ENCODE peak calls at places on chromosomes 7 and 10, in six cellular contexts. F is sigmoid colon; M is fibroblast of lung; Q is CD8-positive, alpha-beta memory T cell; K is tibial artery; B is SK-N-SH. X is an unnamed sample.

GRCh38 chr10:119309423-119309770 is 102.0 kb downstream of the GRK5 start:
- DNase-seq in M (no peak), K (no peak), Q (no peak), F (no peak), B (no peak), X (no peak)

GRCh38 chr10:126421745-126422144 is 33.5 kb upstream of the ADAM12 start:
- DNase-seq in M (peak), K (no peak), B (no peak), Q (no peak), F (no peak), X (no peak)

GRCh38 chr10:123303581-123303980 is 149.4 kb downstream of the BUB3 start:
- DNase-seq in B (no peak), Q (no peak), M (no peak), K (no peak), F (no peak), X (no peak)

GRCh38 chr7:11120675-11121220 is 147.1 kb downstream of the PHF14 start:
- DNase-seq in K (no peak), Q (no peak), B (no peak), M (no peak), F (no peak), X (no peak)

GRCh38 chr10:79241990-79242619 is 105.2 kb upstream of the PPIF start:
- DNase-seq in F (peak), Q (peak), B (peak), K (peak), M (peak), X (no peak)

GRCh38 chr10:22630229-22631174 is 83.9 kb downstream of the PIP4K2A start:
- DNase-seq in M (peak), K (no peak), B (no peak), F (no peak), Q (peak), X (no peak)

GRCh38 chr7:144709066-144709465 is 126.8 kb downstream of the TPK1 start:
- DNase-seq in Q (no peak), K (no peak), B (no peak), M (no peak), F (no peak), X (no peak)

GRCh38 chr7:47336178-47337020 is 245.5 kb downstream of the TNS3 start:
- DNase-seq in M (peak), F (peak), K (peak), Q (no peak), B (no peak), X (peak)

GRCh38 chr10:23351914-23352313 is 7.3 kb upstream of the C10orf67 start:
- DNase-seq in Q (no peak), M (peak), F (no peak), K (no peak), B (no peak), X (no peak)

GRCh38 chr10:44382131-44382858 is 2.6 kb downstream of the CXCL12 start:
- DNase-seq in F (peak), K (peak), B (no peak), M (no peak), Q (no peak), X (peak)

GRCh38 chr7:2785071-2785500 is 59.0 kb downstream of the GNA12 start:
- DNase-seq in M (peak), K (no peak), Q (no peak), B (no peak), F (no peak), X (no peak)

GRCh38 chr7:158272509-158273137 is 315.0 kb downstream of the PTPRN2 start:
- DNase-seq in F (peak), M (no peak), B (peak), K (peak), Q (no peak), X (peak)

GRCh38 chr7:151008511-151009323 is 15.6 kb downstream of the ATG9B start:
- DNase-seq in M (peak), F (no peak), Q (peak), K (no peak), B (peak), X (no peak)

GRCh38 chr7:156334636-156335035 is 305.9 kb upstream of the RNF32 start:
- DNase-seq in B (no peak), K (no peak), M (no peak), F (no peak), Q (no peak), X (no peak)

GRCh38 chr7:84328571-84328970 is 134.0 kb upstream of the SEMA3A start:
- DNase-seq in B (no peak), F (no peak), Q (no peak), M (peak), K (no peak), X (no peak)

GRCh38 chr7:151425670-151426075 is 14.3 kb downstream of the CRYGN start:
- DNase-seq in F (no peak), Q (no peak), M (peak), B (no peak), K (peak), X (no peak)

GRCh38 chr10:110074986-110075664 is 67.3 kb downstream of the ADD3 start:
- DNase-seq in F (no peak), K (no peak), Q (no peak), M (peak), B (no peak), X (no peak)

GRCh38 chr7:11212080-11212711 is 238.5 kb downstream of the PHF14 start:
- DNase-seq in B (peak), Q (peak), M (peak), K (no peak), F (peak), X (no peak)

GRCh38 chr10:2920638-2921037 is 146.7 kb upstream of the PFKP start:
- DNase-seq in F (no peak), Q (no peak), M (no peak), B (no peak), K (no peak), X (no peak)

GRCh38 chr7:149559711-149560110 is 62.1 kb upstream of the ZNF746 start:
- DNase-seq in M (peak), B (no peak), Q (no peak), K (no peak), F (no peak), X (no peak)

GRCh38 chr7:157046681-157047080 is 36.2 kb upstream of the MNX1 start:
- DNase-seq in M (no peak), K (no peak), B (no peak), Q (no peak), F (no peak), X (no peak)

GRCh38 chr10:20100157-20100556 is 283.9 kb downstream of the PLXDC2 start:
- DNase-seq in K (no peak), M (peak), F (no peak), Q (no peak), B (peak), X (no peak)

DNA sequence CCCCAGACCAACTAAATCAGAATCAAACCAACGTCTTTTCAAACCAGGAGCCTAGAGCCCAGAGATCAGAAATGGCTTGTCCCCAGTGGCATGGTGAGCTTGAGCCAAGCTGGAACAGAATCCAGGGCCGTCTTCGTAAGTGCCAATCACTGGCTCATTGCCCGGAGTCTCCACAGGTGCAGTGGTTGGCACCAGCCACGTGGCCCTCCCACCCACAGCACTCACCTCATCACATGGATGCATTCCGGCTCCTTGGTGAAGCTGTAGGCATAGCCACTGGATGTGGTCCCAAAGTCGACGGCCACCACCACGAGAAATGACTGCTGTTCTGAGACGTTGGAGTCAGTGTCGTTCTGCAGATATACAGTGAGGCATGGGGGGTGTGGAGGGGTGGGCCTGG is 37.4 kb downstream of the HSPA12A start:
- DNase-seq in F (no peak), K (peak), Q (no peak), B (no peak), M (no peak), X (no peak)
- H3K27ac ChIP-seq in F (no peak), K (no peak), Q (no peak), B (no peak), M (no peak), X (no peak)

DNA sequence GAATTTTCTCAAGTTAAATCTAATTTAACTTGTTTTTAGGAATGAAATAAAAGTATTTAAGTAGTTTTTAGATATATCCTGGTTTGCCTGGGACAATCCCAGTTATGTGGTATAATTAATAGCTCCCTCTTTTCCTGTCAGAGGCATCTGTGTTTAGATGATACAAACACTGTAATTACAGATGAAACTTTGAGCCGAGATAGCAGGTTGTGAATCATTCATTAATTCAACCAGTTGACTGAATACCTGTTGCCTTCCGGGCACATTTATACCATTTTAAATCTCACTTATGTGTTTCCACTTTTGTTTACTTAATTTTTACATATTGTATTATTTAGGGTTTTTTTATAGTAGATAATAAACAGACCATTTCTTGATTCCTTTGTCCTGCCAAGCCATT is 82.1 kb upstream of the GATA3 start:
- DNase-seq in Q (no peak), K (no peak), F (no peak), M (no peak), B (no peak), X (no peak)
- H3K4me3 ChIP-seq in Q (no peak), K (no peak), F (no peak), M (no peak), B (no peak), X (no peak)

DNA sequence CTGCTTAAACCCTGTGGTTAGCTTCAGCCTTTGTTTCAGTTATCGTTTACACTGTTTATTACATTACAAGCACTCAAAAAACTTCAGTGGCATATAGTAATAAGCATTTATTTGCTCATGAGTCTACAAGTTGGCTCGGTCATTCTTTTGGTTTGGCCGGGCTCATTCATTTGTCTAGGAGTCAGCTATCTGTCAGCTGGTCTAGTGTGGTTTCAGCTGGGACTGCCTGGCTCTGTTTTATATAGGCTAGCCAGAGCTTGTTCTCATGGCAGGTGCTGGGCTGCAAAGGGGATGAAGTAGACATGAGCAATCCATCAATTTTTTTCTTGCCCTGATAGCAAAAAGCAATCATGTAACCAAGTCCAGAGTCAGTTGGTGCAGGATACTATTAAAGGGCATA is 103.6 kb downstream of the MKLN1 start:
- DNase-seq in Q (no peak), F (no peak), M (peak), K (no peak), B (no peak), X (peak)
- H3K27ac ChIP-seq in Q (no peak), F (no peak), M (no peak), K (no peak), B (no peak), X (no peak)

GRCh38 chr7:138773176-138773575 is 24.6 kb upstream of the TMEM213 start:
- DNase-seq in Q (no peak), K (no peak), F (no peak), M (no peak), B (no peak), X (no peak)
- H3K4me3 ChIP-seq in Q (no peak), K (no peak), F (no peak), M (no peak), B (no peak), X (no peak)

GRCh38 chr10:24456319-24456718 is 247.4 kb downstream of the KIAA1217 start:
- DNase-seq in B (no peak), M (peak), K (no peak), Q (no peak), F (no peak), X (no peak)
- H3K27ac ChIP-seq in B (peak), M (no peak), K (no peak), Q (no peak), F (peak), X (peak)

DNA sequence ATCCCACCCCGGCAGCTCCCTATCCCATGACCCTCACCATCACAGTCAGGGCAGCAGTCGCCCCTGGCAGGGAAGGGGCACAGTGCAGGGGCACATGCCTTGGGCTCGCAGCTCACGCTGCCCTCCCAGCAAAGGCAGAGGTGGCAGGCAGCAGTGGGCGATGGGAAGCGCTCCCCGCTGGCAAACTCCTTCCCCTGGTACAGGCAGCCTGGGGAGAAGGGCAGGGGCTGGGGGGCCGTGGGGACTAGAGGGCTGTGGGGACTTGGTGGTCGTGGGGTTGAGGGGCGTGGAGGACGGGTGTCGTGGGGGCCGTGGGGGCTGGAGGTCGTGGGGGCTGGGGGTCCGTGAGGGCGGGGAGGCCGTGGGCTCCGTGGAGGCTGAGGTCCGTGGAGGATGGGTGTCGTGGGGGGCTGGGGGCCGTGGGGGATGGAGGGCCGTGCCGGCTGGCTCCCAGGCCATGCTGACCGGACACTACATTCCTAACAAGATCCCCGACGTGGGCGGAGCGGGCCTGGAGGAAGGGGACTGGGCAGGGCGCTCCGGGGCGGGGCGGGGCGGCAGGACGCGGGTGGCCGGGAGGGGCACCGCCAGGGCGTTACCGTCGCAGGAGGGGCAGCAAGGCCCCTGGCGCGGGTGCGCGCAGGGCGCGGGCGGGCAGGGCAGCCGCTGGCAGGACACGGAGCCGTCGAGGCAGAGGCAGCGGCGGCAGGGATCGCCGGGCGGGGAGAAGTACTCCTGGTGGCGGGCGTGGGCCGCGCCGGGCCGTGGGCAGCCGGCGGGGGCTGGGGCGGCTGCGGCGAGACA is 20.0 kb downstream of the KCP start:
- DNase-seq in K (peak), F (peak), Q (no peak), M (no peak), B (peak), X (peak)
- H3K4me3 ChIP-seq in K (peak), F (no peak), Q (no peak), M (no peak), B (peak), X (peak)

DNA sequence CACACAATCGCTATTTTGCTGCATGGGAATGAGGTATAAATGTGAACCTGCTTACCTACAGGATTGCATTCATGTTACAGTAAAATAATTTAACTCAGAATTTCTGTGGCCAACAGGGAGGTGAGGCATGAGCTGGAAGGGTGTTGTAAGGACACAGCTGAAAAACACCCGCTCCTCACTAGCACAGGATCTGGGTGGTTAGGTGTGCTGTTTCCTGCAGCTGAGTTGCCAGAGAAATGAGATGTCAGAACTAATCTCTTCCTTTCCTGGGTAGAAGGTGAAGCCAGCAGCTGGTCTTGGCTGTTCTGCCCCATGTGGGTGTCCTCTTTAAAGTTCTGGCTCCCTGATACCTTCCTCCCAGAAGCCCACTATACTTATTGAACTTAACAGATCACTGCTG is 39.0 kb upstream of the ZNF438 start:
- DNase-seq in F (no peak), B (no peak), M (no peak), K (no peak), Q (no peak), X (no peak)
- H3K27ac ChIP-seq in F (no peak), B (no peak), M (no peak), K (peak), Q (no peak), X (no peak)

DNA sequence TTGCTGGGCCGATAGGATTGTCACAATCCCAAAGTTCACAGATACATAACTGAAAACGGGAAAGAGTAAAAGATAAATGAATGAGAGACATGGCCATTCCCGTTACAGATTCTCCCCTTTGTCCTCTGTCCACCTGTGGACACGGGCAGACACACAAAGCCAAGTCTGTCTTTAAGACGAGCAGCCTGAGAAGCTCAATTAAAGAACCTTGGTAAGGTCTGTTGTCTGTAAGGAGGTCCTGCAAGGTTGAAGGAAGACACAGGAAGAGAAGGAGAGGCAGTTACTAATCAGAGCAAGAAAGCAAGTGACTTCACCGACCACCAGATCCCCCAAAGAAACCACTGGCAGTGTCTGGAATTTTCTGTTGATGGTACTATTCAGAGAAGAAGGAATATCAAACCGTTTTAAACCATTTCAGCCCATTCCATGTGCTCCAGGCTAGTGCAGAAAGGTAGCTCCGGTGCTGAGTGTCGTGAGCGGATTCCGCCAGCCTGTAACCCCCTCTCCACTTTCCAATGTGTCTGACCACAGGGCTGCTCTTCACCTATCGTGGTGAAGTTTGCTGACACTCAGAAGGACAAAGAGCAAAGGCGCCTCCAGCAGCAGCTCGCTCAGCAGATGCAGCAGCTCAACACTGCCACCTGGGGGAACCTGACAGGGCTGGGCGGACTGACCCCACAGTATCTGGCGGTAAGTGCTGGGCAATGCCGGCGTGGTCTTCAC is 252.6 kb downstream of the CELF2 start:
- DNase-seq in F (peak), B (peak), K (peak), M (peak), Q (peak), X (no peak)
- H3K4me3 ChIP-seq in F (no peak), B (no peak), K (no peak), M (no peak), Q (no peak), X (no peak)

DNA sequence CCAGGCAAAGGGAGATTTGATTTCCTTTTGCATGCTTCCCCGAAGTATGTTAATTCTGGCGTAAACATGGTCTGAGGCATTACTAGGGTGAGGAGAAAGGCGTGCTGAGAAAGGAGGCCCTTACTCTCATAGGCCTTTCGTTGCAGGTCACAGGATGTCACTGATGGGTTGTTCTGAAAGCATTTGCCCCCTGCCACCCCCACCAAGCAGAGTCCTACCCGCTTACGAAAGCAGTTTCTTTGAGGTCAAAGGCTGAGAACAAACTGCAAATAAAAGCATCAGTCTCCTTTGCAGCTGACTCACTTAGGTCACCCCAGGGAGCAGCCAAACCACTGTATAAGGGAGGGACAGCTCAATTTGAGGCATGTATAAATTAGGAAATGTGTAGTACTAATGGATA is 57.1 kb downstream of the BPGM start:
- DNase-seq in Q (no peak), K (peak), F (peak), M (peak), B (no peak), X (no peak)
- H3K27ac ChIP-seq in Q (no peak), K (peak), F (peak), M (peak), B (no peak), X (no peak)

DNA sequence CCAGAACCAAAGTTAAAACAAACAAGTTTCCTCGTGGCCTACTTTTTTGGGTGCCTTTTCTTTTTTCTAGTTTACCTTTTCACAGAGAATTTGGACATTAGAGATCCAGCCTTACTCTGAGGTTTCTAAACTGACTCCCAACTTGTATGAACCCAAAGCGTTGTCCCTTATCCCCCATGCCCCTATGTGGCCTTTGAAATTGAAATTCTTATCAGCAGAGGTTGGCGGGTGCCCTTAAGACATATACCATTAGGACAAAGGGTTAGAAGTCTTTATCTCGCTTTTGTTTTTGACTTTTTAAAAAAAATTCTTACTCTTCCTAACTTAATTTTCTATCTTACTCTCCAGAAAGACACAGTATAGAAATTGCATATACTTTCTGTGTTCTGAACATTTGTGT is 76.3 kb upstream of the C7orf33 start:
- DNase-seq in F (no peak), Q (no peak), B (no peak), K (no peak), M (no peak), X (no peak)
- H3K4me3 ChIP-seq in F (no peak), Q (no peak), B (no peak), K (no peak), M (no peak), X (no peak)

X was measured in RWPE2.